ENCODE peak calls at places on chromosomes 12 and 14, in four cellular contexts. I is IMR-90, J is H9, M is H1. G is an unnamed sample.

GRCh38 chr14:89000007-89000942 is 175.8 kb downstream of the TTC8 start:
- DNase-seq in I (peak; percentile 98), J (peak; percentile 52), M (no peak), G (peak; percentile 89)

GRCh38 chr14:32514236-32514635 is 185.1 kb downstream of the AKAP6 start:
- DNase-seq in I (peak; percentile 4), M (no peak), J (no peak), G (no peak)

GRCh38 chr12:24661657-24662096 is 287.2 kb downstream of the BCAT1 start:
- DNase-seq in I (peak; percentile 80), J (no peak), M (no peak), G (no peak)

GRCh38 chr14:100721568-100721967 is 5.1 kb upstream of the DLK1 start:
- DNase-seq in J (no peak), I (peak; percentile 14), M (no peak), G (no peak)

GRCh38 chr12:95836630-95837239 is 22.0 kb upstream of the SNRPF start:
- DNase-seq in M (no peak), I (peak; percentile 69), J (no peak), G (no peak)

GRCh38 chr12:2691340-2692111 is 103.2 kb upstream of the FKBP4 start:
- DNase-seq in I (no peak), J (peak; percentile 73), M (no peak), G (peak; percentile 51)

GRCh38 chr14:95464524-95464923 is 51.9 kb downstream of the SYNE3 start:
- DNase-seq in M (no peak), J (no peak), I (no peak), G (no peak)

GRCh38 chr12:67572492-67572891 is 76.1 kb upstream of the DYRK2 start:
- DNase-seq in M (no peak), I (no peak), J (no peak), G (no peak)

GRCh38 chr14:35988972-35989690 is 163.0 kb downstream of the BRMS1L start:
- DNase-seq in J (no peak), M (no peak), I (no peak), G (no peak)

GRCh38 chr12:45969084-45969483 is 21.3 kb downstream of the SCAF11 start:
- DNase-seq in M (no peak), I (peak; percentile 68), J (no peak), G (no peak)

GRCh38 chr14:34129927-34130552 is 179.2 kb upstream of the EGLN3 start:
- DNase-seq in I (no peak), J (no peak), M (no peak), G (no peak)

GRCh38 chr14:34128665-34129064 is 177.8 kb upstream of the EGLN3 start:
- DNase-seq in J (no peak), I (no peak), M (no peak), G (no peak)

GRCh38 chr14:34137001-34137400 is 186.1 kb upstream of the EGLN3 start:
- DNase-seq in I (no peak), J (no peak), M (no peak), G (no peak)

GRCh38 chr14:34138175-34138574 is 187.3 kb upstream of the EGLN3 start:
- DNase-seq in J (no peak), M (no peak), I (no peak), G (no peak)

DNA sequence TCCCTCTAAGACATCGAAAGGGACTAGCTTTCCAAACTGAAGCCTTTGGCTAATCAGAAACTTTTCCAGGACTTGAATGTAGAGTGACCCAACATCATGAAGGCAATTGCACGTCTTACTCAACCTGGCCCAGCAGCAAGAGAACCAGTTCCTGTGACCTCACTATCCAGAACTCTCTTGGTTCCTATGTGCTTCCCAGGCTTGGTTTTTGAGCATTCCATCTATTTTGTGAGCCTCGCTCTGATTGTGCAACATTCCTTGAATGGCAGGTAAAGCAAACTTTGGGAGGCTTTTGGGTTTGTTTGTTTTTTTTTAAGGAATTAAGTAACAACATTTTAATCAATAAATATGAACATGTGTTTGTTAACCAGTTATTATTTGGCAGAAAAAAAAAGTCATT is 183.6 kb upstream of the EGLN3 start:
- DNase-seq in J (no peak), I (no peak), M (no peak), G (no peak)
- H4K5ac ChIP-seq in J (no peak overlapping the region), I (no peak overlapping the region), M (no peak overlapping the region), G (no peak overlapping the region)

DNA sequence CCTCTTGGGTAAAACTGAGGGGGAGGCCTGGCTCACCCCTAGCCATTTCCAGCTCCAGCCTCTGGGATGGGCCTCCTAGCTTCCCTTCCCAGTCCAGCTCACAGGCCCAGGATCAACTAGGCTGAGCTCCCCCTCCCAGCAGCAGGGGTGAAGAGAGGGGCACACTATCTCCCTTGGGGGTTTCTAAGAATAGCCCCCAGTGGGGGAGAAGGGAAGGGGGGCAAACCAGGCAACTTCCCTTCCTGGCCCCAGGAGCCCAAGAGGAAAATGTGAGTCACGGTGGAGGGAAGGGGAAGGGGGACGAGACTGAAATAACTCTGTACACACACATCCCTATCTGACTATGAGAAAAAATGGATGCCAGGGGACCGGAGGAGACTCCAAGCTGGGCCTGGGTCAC is 9.0 kb downstream of the ADCY6 start:
- DNase-seq in I (peak; percentile 62), J (no peak), M (no peak), G (no peak)
- H3K4ac ChIP-seq in I (peak overlapping the region; percentile 15), J (no peak overlapping the region), M (no peak overlapping the region), G (no peak overlapping the region)

GRCh38 chr14:69661194-69661537 is 49.8 kb downstream of the SUSD6 start:
- DNase-seq in I (no peak), J (no peak), M (no peak), G (no peak)
- H2BK15ac ChIP-seq in I (no peak overlapping the region), J (no peak overlapping the region), M (no peak overlapping the region), G (no peak overlapping the region)

GRCh38 chr12:129169928-129170327 is 316.6 kb downstream of the GLT1D1 start:
- DNase-seq in M (no peak), I (no peak), J (no peak), G (no peak)
- H4K5ac ChIP-seq in M (no peak overlapping the region), I (no peak overlapping the region), J (no peak overlapping the region), G (no peak overlapping the region)